ENCODE peak calls at places on chromosome 7, in five cellular contexts. H, U, R, F and K are unnamed samples.

GRCh38 chr7:137572071-137572784 is 228.7 kb upstream of the PTN start:
- DNase-seq in H (no peak), R (no peak), F (no peak), U (no peak), K (no peak)

GRCh38 chr7:151704284-151704968 is 172.5 kb downstream of the PRKAG2 start:
- DNase-seq in U (no peak), R (no peak), H (no peak), F (no peak), K (peak)

GRCh38 chr7:101632641-101633040 is 3.5 kb upstream of the MYL10 start:
- DNase-seq in H (no peak), F (no peak), U (no peak), R (no peak), K (no peak)

GRCh38 chr7:11415101-11415500 is 416.9 kb downstream of the THSD7A start:
- DNase-seq in U (no peak), F (no peak), H (no peak), R (no peak), K (no peak)

GRCh38 chr7:33981686-33982424 is 76.5 kb downstream of the BMPER start:
- DNase-seq in R (no peak), F (no peak), U (no peak), H (no peak), K (no peak)

GRCh38 chr7:42945821-42946615 is 13.8 kb downstream of the MRPL32 start:
- DNase-seq in F (no peak), H (no peak), U (peak), R (no peak), K (no peak)

GRCh38 chr7:100372256-100372655 is 1.0 kb upstream of the PILRA start:
- DNase-seq in U (no peak), H (no peak), R (no peak), F (no peak), K (no peak)

GRCh38 chr7:90298145-90299038 is 22.7 kb downstream of the FAM237B start:
- DNase-seq in R (no peak), F (peak), H (no peak), U (peak), K (peak)

GRCh38 chr7:18475488-18475887 is 20.1 kb upstream of the HDAC9 start:
- DNase-seq in H (no peak), U (no peak), R (no peak), F (no peak), K (no peak)

GRCh38 chr7:85274452-85274851 is 87.6 kb upstream of the SEMA3D start:
- DNase-seq in H (no peak), U (no peak), R (no peak), F (no peak), K (no peak)

GRCh38 chr7:102000123-102000522 is 182.7 kb downstream of the CUX1 start:
- DNase-seq in R (no peak), H (no peak), F (no peak), U (no peak), K (no peak)

GRCh38 chr7:17887286-17887685 is 53.0 kb downstream of the SNX13 start:
- DNase-seq in F (no peak), H (no peak), R (no peak), U (no peak), K (no peak)

GRCh38 chr7:81301815-81302214 is 383.0 kb upstream of the SEMA3C start:
- DNase-seq in F (no peak), H (no peak), R (no peak), U (no peak), K (no peak)

GRCh38 chr7:157561816-157562410 is 225.1 kb downstream of the DNAJB6 start:
- DNase-seq in F (no peak), R (no peak), H (no peak), U (no peak), K (no peak)

GRCh38 chr7:100571829-100572116 is 1.9 kb downstream of the SAP25 start:
- DNase-seq in R (no peak), F (no peak), H (no peak), U (no peak), K (no peak)

GRCh38 chr7:122803323-122803722 is 82.9 kb downstream of the CADPS2 start:
- DNase-seq in F (peak), H (no peak), R (no peak), U (peak), K (peak)

GRCh38 chr7:2719007-2719406 is 31.0 kb downstream of the AMZ1 start:
- DNase-seq in U (peak), R (no peak), F (no peak), H (peak), K (peak)

GRCh38 chr7:123820864-123821263 is 24.1 kb upstream of the HYAL4 start:
- DNase-seq in U (no peak), H (no peak), F (no peak), R (no peak), K (no peak)

GRCh38 chr7:111529507-111530355 is 32.6 kb downstream of the IMMP2L start:
- DNase-seq in R (no peak), U (no peak), F (no peak), H (no peak), K (no peak)

GRCh38 chr7:79598351-79598750 is 144.9 kb upstream of the MAGI2 start:
- DNase-seq in R (no peak), H (no peak), U (no peak), F (peak), K (no peak)

GRCh38 chr7:130332259-130333053 is 12.2 kb upstream of the CPA5 start:
- DNase-seq in H (no peak), U (no peak), F (no peak), R (no peak), K (no peak)

GRCh38 chr7:139675127-139676110 is 102.4 kb downstream of the HIPK2 start:
- DNase-seq in H (no peak), F (no peak), R (no peak), U (peak), K (no peak)

GRCh38 chr7:33832326-33832725 is 73.0 kb upstream of the BMPER start:
- DNase-seq in F (no peak), U (no peak), R (no peak), H (no peak), K (no peak)

GRCh38 chr7:47327698-47328391 is 254.1 kb downstream of the TNS3 start:
- DNase-seq in F (no peak), H (no peak), U (no peak), R (no peak), K (no peak)

GRCh38 chr7:155145477-155146255 is 75.5 kb downstream of the HTR5A start:
- DNase-seq in H (no peak), R (no peak), U (no peak), F (no peak), K (no peak)

GRCh38 chr7:129644634-129645230 is 33.2 kb downstream of the NRF1 start:
- DNase-seq in R (no peak), F (peak), H (no peak), U (peak), K (peak)

GRCh38 chr7:24836084-24836483 is 78.8 kb upstream of the GSDME start:
- DNase-seq in H (no peak), F (no peak), R (peak), U (peak), K (peak)

GRCh38 chr7:70460562-70460961 is 671.4 kb upstream of the GALNT17 start:
- DNase-seq in H (no peak), R (no peak), F (no peak), U (no peak), K (no peak)

GRCh38 chr7:112723416-112723815 is 66.8 kb downstream of the TMEM168 start:
- DNase-seq in R (no peak), H (no peak), F (no peak), U (no peak), K (no peak)

GRCh38 chr7:134669388-134669787 is 22.7 kb downstream of the BPGM start:
- DNase-seq in H (no peak), U (no peak), R (no peak), F (no peak), K (no peak)

GRCh38 chr7:5525271-5526189 is 101.9 kb upstream of the TNRC18 start:
- DNase-seq in R (no peak), F (peak), H (no peak), U (peak), K (peak)

GRCh38 chr7:132118641-132119040 is 457.6 kb downstream of the PLXNA4 start:
- DNase-seq in R (no peak), H (no peak), U (no peak), F (no peak), K (no peak)

GRCh38 chr7:71235263-71235662 is 103.3 kb downstream of the GALNT17 start:
- DNase-seq in U (no peak), R (no peak), F (no peak), H (no peak), K (no peak)

GRCh38 chr7:137670521-137671064 is 176.2 kb downstream of the DGKI start:
- DNase-seq in H (no peak), R (no peak), F (no peak), U (peak), K (no peak)